ENCODE peak calls at places on chromosomes 3 and 15, in eight cellular contexts. One of them, this sample, is unnamed.

GRCh38 chr3:126745760-126746394 is 41.8 kb downstream of the CHCHD6 start:
- DNase-seq in heart right ventricle: peak; percentile 80
- DNase-seq in upper lobe of right lung: peak; percentile 88
- DNase-seq in AG04449: no peak
- DNase-seq in uterus: no peak
- DNase-seq in lower lobe of right lung: peak; percentile 88
- DNase-seq in sigmoid colon: no peak
- DNase-seq in cardiac fibroblast: no peak
- DNase-seq in this sample: no peak

GRCh38 chr3:3125977-3126376 is 763 bp upstream of the TRNT1 start:
- DNase-seq in upper lobe of right lung: no peak
- DNase-seq in heart right ventricle: no peak
- DNase-seq in uterus: no peak
- DNase-seq in AG04449: no peak
- DNase-seq in sigmoid colon: no peak
- DNase-seq in cardiac fibroblast: no peak
- DNase-seq in lower lobe of right lung: peak; percentile 46
- DNase-seq in this sample: no peak

GRCh38 chr15:38398134-38398533 is 55.8 kb upstream of the FAM98B start:
- DNase-seq in uterus: no peak
- DNase-seq in heart right ventricle: no peak
- DNase-seq in sigmoid colon: peak; percentile 74
- DNase-seq in lower lobe of right lung: no peak
- DNase-seq in upper lobe of right lung: no peak
- DNase-seq in AG04449: peak; percentile 97
- DNase-seq in cardiac fibroblast: peak; percentile 97
- DNase-seq in this sample: peak; percentile 87

GRCh38 chr15:59185725-59186124 is 20.9 kb upstream of the LDHAL6B start:
- DNase-seq in heart right ventricle: no peak
- DNase-seq in lower lobe of right lung: no peak
- DNase-seq in upper lobe of right lung: no peak
- DNase-seq in uterus: no peak
- DNase-seq in AG04449: no peak
- DNase-seq in cardiac fibroblast: no peak
- DNase-seq in sigmoid colon: no peak
- DNase-seq in this sample: no peak

GRCh38 chr3:57556459-57557087 is 499 bp downstream of the PDE12 start:
- DNase-seq in heart right ventricle: no peak
- DNase-seq in AG04449: no peak
- DNase-seq in upper lobe of right lung: no peak
- DNase-seq in uterus: no peak
- DNase-seq in lower lobe of right lung: peak; percentile 57
- DNase-seq in sigmoid colon: peak; percentile 71
- DNase-seq in cardiac fibroblast: no peak
- DNase-seq in this sample: no peak

GRCh38 chr3:142028174-142028833 is 121.0 kb downstream of the TFDP2 start:
- DNase-seq in upper lobe of right lung: no peak
- DNase-seq in heart right ventricle: peak; percentile 58
- DNase-seq in sigmoid colon: no peak
- DNase-seq in AG04449: peak; percentile 19
- DNase-seq in cardiac fibroblast: peak; percentile 90
- DNase-seq in lower lobe of right lung: no peak
- DNase-seq in uterus: no peak
- DNase-seq in this sample: peak; percentile 66

GRCh38 chr15:64224508-64224907 is 61.7 kb upstream of the PPIB start:
- DNase-seq in lower lobe of right lung: no peak
- DNase-seq in uterus: no peak
- DNase-seq in heart right ventricle: peak; percentile 61
- DNase-seq in upper lobe of right lung: no peak
- DNase-seq in cardiac fibroblast: peak; percentile 77
- DNase-seq in sigmoid colon: peak; percentile 71
- DNase-seq in AG04449: peak; percentile 24
- DNase-seq in this sample: peak; percentile 26

GRCh38 chr3:132210476-132211346 is 106.5 kb upstream of the ACP3 start:
- DNase-seq in cardiac fibroblast: peak; percentile 22
- DNase-seq in lower lobe of right lung: no peak
- DNase-seq in AG04449: no peak
- DNase-seq in heart right ventricle: no peak
- DNase-seq in upper lobe of right lung: no peak
- DNase-seq in uterus: no peak
- DNase-seq in sigmoid colon: no peak
- DNase-seq in this sample: no peak

GRCh38 chr15:63080638-63081250 is 38.2 kb downstream of the TPM1 start:
- DNase-seq in upper lobe of right lung: no peak
- DNase-seq in lower lobe of right lung: no peak
- DNase-seq in AG04449: no peak
- DNase-seq in sigmoid colon: no peak
- DNase-seq in heart right ventricle: no peak
- DNase-seq in cardiac fibroblast: no peak
- DNase-seq in uterus: no peak
- DNase-seq in this sample: no peak

GRCh38 chr15:47727676-47728075 is 10.4 kb downstream of the SEMA6D start:
- DNase-seq in uterus: no peak
- DNase-seq in heart right ventricle: no peak
- DNase-seq in AG04449: no peak
- DNase-seq in upper lobe of right lung: no peak
- DNase-seq in sigmoid colon: no peak
- DNase-seq in cardiac fibroblast: no peak
- DNase-seq in lower lobe of right lung: no peak
- DNase-seq in this sample: no peak

GRCh38 chr15:47727137-47727536 is 9.8 kb downstream of the SEMA6D start:
- DNase-seq in uterus: no peak
- DNase-seq in sigmoid colon: no peak
- DNase-seq in upper lobe of right lung: no peak
- DNase-seq in AG04449: no peak
- DNase-seq in cardiac fibroblast: no peak
- DNase-seq in lower lobe of right lung: no peak
- DNase-seq in heart right ventricle: no peak
- DNase-seq in this sample: no peak

GRCh38 chr15:47728886-47729285 is 11.6 kb downstream of the SEMA6D start:
- DNase-seq in heart right ventricle: no peak
- DNase-seq in uterus: no peak
- DNase-seq in cardiac fibroblast: no peak
- DNase-seq in lower lobe of right lung: no peak
- DNase-seq in AG04449: no peak
- DNase-seq in upper lobe of right lung: no peak
- DNase-seq in sigmoid colon: no peak
- DNase-seq in this sample: no peak

GRCh38 chr15:47726399-47726823 is 9.1 kb downstream of the SEMA6D start:
- DNase-seq in lower lobe of right lung: no peak
- DNase-seq in sigmoid colon: no peak
- DNase-seq in uterus: no peak
- DNase-seq in AG04449: no peak
- DNase-seq in upper lobe of right lung: no peak
- DNase-seq in heart right ventricle: no peak
- DNase-seq in cardiac fibroblast: no peak
- DNase-seq in this sample: no peak

GRCh38 chr15:47725924-47726323 is 8.6 kb downstream of the SEMA6D start:
- DNase-seq in sigmoid colon: no peak
- DNase-seq in cardiac fibroblast: no peak
- DNase-seq in uterus: no peak
- DNase-seq in heart right ventricle: peak; percentile 72
- DNase-seq in AG04449: no peak
- DNase-seq in lower lobe of right lung: no peak
- DNase-seq in upper lobe of right lung: no peak
- DNase-seq in this sample: no peak
- H3K4me3 ChIP-seq in sigmoid colon: no peak overlapping the region
- H3K4me3 ChIP-seq in cardiac fibroblast: no peak overlapping the region
- H3K4me3 ChIP-seq in uterus: no peak overlapping the region
- H3K4me3 ChIP-seq in heart right ventricle: no peak overlapping the region
- H3K4me3 ChIP-seq in AG04449: no peak overlapping the region
- H3K4me3 ChIP-seq in lower lobe of right lung: no peak overlapping the region
- H3K4me3 ChIP-seq in upper lobe of right lung: no peak overlapping the region
- H3K4me3 ChIP-seq in this sample: no peak overlapping the region

GRCh38 chr3:190809351-190809750 is 53.1 kb downstream of the GMNC start:
- DNase-seq in uterus: no peak
- DNase-seq in sigmoid colon: no peak
- DNase-seq in cardiac fibroblast: no peak
- DNase-seq in AG04449: no peak
- DNase-seq in upper lobe of right lung: no peak
- DNase-seq in heart right ventricle: no peak
- DNase-seq in lower lobe of right lung: no peak
- DNase-seq in this sample: no peak

GRCh38 chr3:190807719-190808375 is 54.6 kb downstream of the GMNC start:
- DNase-seq in uterus: peak; percentile 16
- DNase-seq in upper lobe of right lung: peak; percentile 76
- DNase-seq in cardiac fibroblast: peak; percentile 35
- DNase-seq in AG04449: no peak
- DNase-seq in heart right ventricle: peak; percentile 85
- DNase-seq in lower lobe of right lung: peak; percentile 69
- DNase-seq in sigmoid colon: no peak
- DNase-seq in this sample: no peak

GRCh38 chr3:190810957-190811356 is 51.5 kb downstream of the GMNC start:
- DNase-seq in AG04449: no peak
- DNase-seq in uterus: no peak
- DNase-seq in upper lobe of right lung: no peak
- DNase-seq in lower lobe of right lung: no peak
- DNase-seq in heart right ventricle: no peak
- DNase-seq in sigmoid colon: no peak
- DNase-seq in cardiac fibroblast: no peak
- DNase-seq in this sample: no peak

GRCh38 chr3:190811775-190812480 is 50.6 kb downstream of the GMNC start:
- DNase-seq in lower lobe of right lung: no peak
- DNase-seq in heart right ventricle: peak; percentile 23
- DNase-seq in upper lobe of right lung: no peak
- DNase-seq in uterus: no peak
- DNase-seq in cardiac fibroblast: peak; percentile 83
- DNase-seq in sigmoid colon: no peak
- DNase-seq in AG04449: peak; percentile 3
- DNase-seq in this sample: peak; percentile 24
- H3K4me3 ChIP-seq in lower lobe of right lung: peak overlapping the region; percentile 24
- H3K4me3 ChIP-seq in heart right ventricle: no peak overlapping the region
- H3K4me3 ChIP-seq in upper lobe of right lung: peak overlapping the region; percentile 0
- H3K4me3 ChIP-seq in uterus: no peak overlapping the region
- H3K4me3 ChIP-seq in cardiac fibroblast: no peak overlapping the region
- H3K4me3 ChIP-seq in sigmoid colon: no peak overlapping the region
- H3K4me3 ChIP-seq in AG04449: no peak overlapping the region
- H3K4me3 ChIP-seq in this sample: no peak overlapping the region

DNA sequence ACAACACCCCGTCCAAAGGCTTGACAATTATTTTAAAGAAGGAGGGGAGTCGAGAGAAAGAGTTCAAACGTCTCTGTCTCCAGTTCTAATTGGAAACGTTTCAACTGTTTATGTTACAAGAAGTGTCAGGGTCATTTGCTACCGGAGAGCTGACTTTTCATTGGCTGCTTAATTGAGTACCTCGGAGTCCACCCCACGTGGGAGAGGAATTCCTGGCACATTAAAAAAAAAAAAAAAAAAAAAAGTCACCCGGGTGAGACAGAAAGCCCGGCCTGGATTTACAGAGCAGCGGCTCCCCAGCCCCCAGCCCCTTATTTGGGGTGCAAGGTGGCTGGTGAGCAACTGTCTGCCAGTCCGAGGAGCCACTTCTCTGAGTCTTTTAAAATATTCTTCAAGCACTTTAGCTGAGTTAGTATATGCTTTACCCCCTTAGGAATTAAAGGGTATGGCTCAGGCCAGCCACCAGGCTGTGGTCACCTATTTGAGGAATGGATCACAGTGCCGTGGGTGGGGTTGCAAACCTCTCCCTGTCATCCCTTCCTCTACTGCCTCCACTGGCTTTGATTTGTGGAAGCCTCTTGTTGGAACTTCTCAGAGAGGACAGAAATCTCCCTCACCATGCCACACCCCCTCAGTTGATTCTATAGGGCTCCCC is 3.9 kb upstream of the TLE3 start:
- DNase-seq in cardiac fibroblast: peak; percentile 89
- DNase-seq in upper lobe of right lung: no peak
- DNase-seq in uterus: peak; percentile 53
- DNase-seq in sigmoid colon: peak; percentile 90
- DNase-seq in AG04449: no peak
- DNase-seq in heart right ventricle: peak; percentile 77
- DNase-seq in lower lobe of right lung: no peak
- DNase-seq in this sample: peak; percentile 90
- H3K4me3 ChIP-seq in cardiac fibroblast: no peak overlapping the region
- H3K4me3 ChIP-seq in upper lobe of right lung: peak overlapping the region; percentile 26
- H3K4me3 ChIP-seq in uterus: peak overlapping the region; percentile 23
- H3K4me3 ChIP-seq in sigmoid colon: peak overlapping the region; percentile 92
- H3K4me3 ChIP-seq in AG04449: no peak overlapping the region
- H3K4me3 ChIP-seq in heart right ventricle: peak overlapping the region; percentile 43
- H3K4me3 ChIP-seq in lower lobe of right lung: peak overlapping the region; percentile 88
- H3K4me3 ChIP-seq in this sample: no peak overlapping the region

GRCh38 chr15:71114887-71115566 is at the start of gene THSD4:
- DNase-seq in heart right ventricle: peak; percentile 66
- DNase-seq in sigmoid colon: peak; percentile 77
- DNase-seq in lower lobe of right lung: peak; percentile 90
- DNase-seq in upper lobe of right lung: peak; percentile 93
- DNase-seq in AG04449: no peak
- DNase-seq in cardiac fibroblast: peak; percentile 78
- DNase-seq in uterus: peak; percentile 79
- DNase-seq in this sample: no peak
- H3K4me3 ChIP-seq in heart right ventricle: peak within 1 kb of the TSS; percentile 73
- H3K4me3 ChIP-seq in sigmoid colon: peak within 1 kb of the TSS; percentile 49
- H3K4me3 ChIP-seq in lower lobe of right lung: peak within 1 kb of the TSS; percentile 69
- H3K4me3 ChIP-seq in upper lobe of right lung: peak within 1 kb of the TSS; percentile 64
- H3K4me3 ChIP-seq in AG04449: peak within 1 kb of the TSS; percentile 64
- H3K4me3 ChIP-seq in cardiac fibroblast: peak within 1 kb of the TSS; percentile 72
- H3K4me3 ChIP-seq in uterus: peak within 1 kb of the TSS; percentile 49
- H3K4me3 ChIP-seq in this sample: peak within 1 kb of the TSS; percentile 83

GRCh38 chr3:111861396-111861795 is 2.3 kb downstream of the PHLDB2 start:
- DNase-seq in sigmoid colon: no peak
- DNase-seq in AG04449: no peak
- DNase-seq in cardiac fibroblast: peak; percentile 51
- DNase-seq in lower lobe of right lung: no peak
- DNase-seq in uterus: no peak
- DNase-seq in heart right ventricle: peak; percentile 15
- DNase-seq in upper lobe of right lung: no peak
- DNase-seq in this sample: no peak
- H3K4me3 ChIP-seq in sigmoid colon: peak overlapping the region; percentile 69
- H3K4me3 ChIP-seq in AG04449: peak overlapping the region; percentile 81
- H3K4me3 ChIP-seq in cardiac fibroblast: peak overlapping the region; percentile 70
- H3K4me3 ChIP-seq in lower lobe of right lung: peak overlapping the region; percentile 73
- H3K4me3 ChIP-seq in uterus: peak overlapping the region; percentile 85
- H3K4me3 ChIP-seq in heart right ventricle: peak overlapping the region; percentile 89
- H3K4me3 ChIP-seq in upper lobe of right lung: peak overlapping the region; percentile 75
- H3K4me3 ChIP-seq in this sample: peak overlapping the region; percentile 87

DNA sequence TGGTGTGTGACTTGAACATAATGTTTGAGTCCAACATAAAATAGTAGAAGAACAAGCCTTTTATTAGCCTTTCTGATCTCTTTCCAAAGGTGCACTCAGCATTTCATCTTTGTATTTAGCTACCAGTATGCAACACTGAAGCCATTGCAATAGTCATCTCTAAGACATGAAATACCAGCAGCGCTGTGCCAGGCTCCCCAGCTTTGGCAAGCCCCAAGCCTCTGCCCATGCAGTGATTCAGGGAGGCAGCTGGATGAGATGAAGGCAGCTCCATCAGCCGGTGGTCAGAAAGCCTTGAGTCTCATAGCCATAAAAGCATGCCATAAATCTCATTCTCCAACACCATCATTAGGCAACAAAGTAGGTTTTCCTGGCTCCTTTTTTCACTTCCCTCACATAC is 349.3 kb upstream of the SEMA6D start:
- DNase-seq in AG04449: no peak
- DNase-seq in uterus: no peak
- DNase-seq in heart right ventricle: no peak
- DNase-seq in lower lobe of right lung: no peak
- DNase-seq in upper lobe of right lung: no peak
- DNase-seq in sigmoid colon: no peak
- DNase-seq in cardiac fibroblast: no peak
- DNase-seq in this sample: no peak
- H3K4me3 ChIP-seq in AG04449: no peak overlapping the region
- H3K4me3 ChIP-seq in uterus: no peak overlapping the region
- H3K4me3 ChIP-seq in heart right ventricle: no peak overlapping the region
- H3K4me3 ChIP-seq in lower lobe of right lung: no peak overlapping the region
- H3K4me3 ChIP-seq in upper lobe of right lung: no peak overlapping the region
- H3K4me3 ChIP-seq in sigmoid colon: no peak overlapping the region
- H3K4me3 ChIP-seq in cardiac fibroblast: no peak overlapping the region
- H3K4me3 ChIP-seq in this sample: no peak overlapping the region